ENCODE peak calls at places on chromosome 21, in four cellular contexts. One of them, this sample, is unnamed.

GRCh38 chr21:28283652-28284490 is 708.8 kb downstream of the LTN1 start:
- DNase-seq in amniotic epithelial cell: peak
- DNase-seq in cardiac muscle cell: peak
- DNase-seq in ovary: no peak
- DNase-seq in this sample: peak

GRCh38 chr21:44919913-44920693 is 596 bp downstream of the ITGB2 start:
- DNase-seq in amniotic epithelial cell: no peak
- DNase-seq in ovary: no peak
- DNase-seq in cardiac muscle cell: no peak
- DNase-seq in this sample: no peak

GRCh38 chr21:42232176-42232825 is 13.4 kb downstream of the ABCG1 start:
- DNase-seq in cardiac muscle cell: no peak
- DNase-seq in ovary: no peak
- DNase-seq in amniotic epithelial cell: no peak
- DNase-seq in this sample: no peak

GRCh38 chr21:45532826-45533730 is 9.2 kb downstream of the SLC19A1 start:
- DNase-seq in cardiac muscle cell: no peak
- DNase-seq in ovary: peak
- DNase-seq in amniotic epithelial cell: no peak
- DNase-seq in this sample: no peak

GRCh38 chr21:45550552-45551210 is 8.4 kb upstream of the SLC19A1 start:
- DNase-seq in amniotic epithelial cell: no peak
- DNase-seq in ovary: peak
- DNase-seq in cardiac muscle cell: no peak
- DNase-seq in this sample: peak

GRCh38 chr21:17613242-17613676 is 558 bp upstream of the BTG3 start:
- DNase-seq in ovary: peak
- DNase-seq in amniotic epithelial cell: peak
- DNase-seq in cardiac muscle cell: no peak
- DNase-seq in this sample: no peak

GRCh38 chr21:46189213-46189958 is 5.1 kb upstream of the SPATC1L start:
- DNase-seq in ovary: peak
- DNase-seq in amniotic epithelial cell: peak
- DNase-seq in cardiac muscle cell: no peak
- DNase-seq in this sample: peak

GRCh38 chr21:29332461-29333354 is 34.0 kb downstream of the BACH1 start:
- DNase-seq in ovary: no peak
- DNase-seq in cardiac muscle cell: no peak
- DNase-seq in amniotic epithelial cell: peak
- DNase-seq in this sample: peak

GRCh38 chr21:46428286-46428685 is 30.4 kb upstream of the DIP2A start:
- DNase-seq in cardiac muscle cell: no peak
- DNase-seq in amniotic epithelial cell: no peak
- DNase-seq in ovary: no peak
- DNase-seq in this sample: no peak

GRCh38 chr21:15007716-15008296 is 57.0 kb downstream of the NRIP1 start:
- DNase-seq in ovary: no peak
- DNase-seq in amniotic epithelial cell: peak
- DNase-seq in cardiac muscle cell: no peak
- DNase-seq in this sample: peak